ENCODE peak calls at places on chromosomes 1 and 21, in seven cellular contexts. I, Z, A, B, R, G and M are unnamed samples.

GRCh38 chr1:11187000-11187399 is 2.2 kb upstream of the ANGPTL7 start:
- ATAC-seq in I (no peak), Z (no peak), A (no peak), B (no peak), R (no peak), G (no peak), M (no peak)

GRCh38 chr1:211643324-211644212 is 31.9 kb downstream of the NEK2 start:
- ATAC-seq in I (peak), Z (no peak), A (peak), B (peak), R (peak), G (peak), M (no peak)

GRCh38 chr1:33379631-33380354 is 51.1 kb downstream of the PHC2 start:
- ATAC-seq in I (peak), Z (no peak), A (peak), B (no peak), R (no peak), G (no peak), M (no peak)

GRCh38 chr21:25512095-25513086 is 94.9 kb downstream of the MRPL39 start:
- ATAC-seq in I (peak), Z (no peak), A (no peak), B (no peak), R (peak), G (no peak), M (peak)

GRCh38 chr1:17538010-17538409 is 1.5 kb upstream of the ARHGEF10L start:
- ATAC-seq in I (no peak), Z (no peak), A (no peak), B (no peak), R (no peak), G (no peak), M (no peak)

GRCh38 chr1:13820055-13820454 is 120.1 kb downstream of the PRDM2 start:
- ATAC-seq in I (no peak), Z (no peak), A (no peak), B (no peak), R (no peak), G (no peak), M (no peak)

GRCh38 chr1:240309804-240310203 is 218.1 kb downstream of the FMN2 start:
- ATAC-seq in I (no peak), Z (no peak), A (no peak), B (no peak), R (no peak), G (no peak), M (no peak)

GRCh38 chr1:23562138-23562819 is 3.0 kb upstream of the ID3 start:
- ATAC-seq in I (peak), Z (no peak), A (peak), B (peak), R (no peak), G (no peak), M (no peak)

GRCh38 chr21:14573244-14573643 is 27.1 kb upstream of the SAMSN1 start:
- ATAC-seq in I (no peak), Z (no peak), A (no peak), B (no peak), R (peak), G (no peak), M (peak)

GRCh38 chr1:153953859-153954365 is 4.5 kb downstream of the CRTC2 start:
- ATAC-seq in I (no peak), Z (no peak), A (no peak), B (no peak), R (no peak), G (no peak), M (no peak)

GRCh38 chr1:78728359-78728758 is 78.7 kb downstream of the IFI44 start:
- ATAC-seq in I (no peak), Z (no peak), A (no peak), B (no peak), R (no peak), G (no peak), M (no peak)

GRCh38 chr1:231272880-231273279 is 31.9 kb downstream of the GNPAT start:
- ATAC-seq in I (peak), Z (no peak), A (no peak), B (no peak), R (peak), G (peak), M (peak)

GRCh38 chr1:174956976-174957375 is 42.8 kb upstream of the CACYBP start:
- ATAC-seq in I (no peak), Z (no peak), A (no peak), B (no peak), R (no peak), G (no peak), M (no peak)

GRCh38 chr1:32250893-32251716 is at the start of gene LCK:
- ATAC-seq in I (no peak), Z (peak), A (no peak), B (no peak), R (peak), G (peak), M (peak)

GRCh38 chr1:150973258-150973825 is 1.3 kb downstream of the CERS2 start:
- ATAC-seq in I (no peak), Z (no peak), A (no peak), B (no peak), R (no peak), G (peak), M (no peak)

GRCh38 chr21:34360488-34361241 is 3.1 kb upstream of the KCNE2 start:
- ATAC-seq in I (no peak), Z (no peak), A (no peak), B (no peak), R (no peak), G (no peak), M (no peak)

GRCh38 chr1:100902365-100902764 is 6.5 kb downstream of the SLC30A7 start:
- ATAC-seq in I (no peak), Z (no peak), A (no peak), B (no peak), R (peak), G (no peak), M (no peak)

GRCh38 chr1:111720977-111721670 is 18.1 kb downstream of the INKA2 start:
- ATAC-seq in I (peak), Z (no peak), A (no peak), B (peak), R (no peak), G (no peak), M (no peak)

GRCh38 chr1:235838021-235838420 is 28.7 kb downstream of the LYST start:
- ATAC-seq in I (no peak), Z (peak), A (no peak), B (no peak), R (peak), G (peak), M (peak)

GRCh38 chr1:157562515-157562914 is 10.2 kb upstream of the FCRL5 start:
- ATAC-seq in I (no peak), Z (no peak), A (no peak), B (no peak), R (no peak), G (no peak), M (no peak)

GRCh38 chr21:45420623-45421041 is 15.7 kb downstream of the COL18A1 start:
- ATAC-seq in I (peak), Z (no peak), A (peak), B (peak), R (no peak), G (no peak), M (no peak)

GRCh38 chr1:180773210-180773865 is 139.4 kb upstream of the KIAA1614 start:
- ATAC-seq in I (no peak), Z (no peak), A (no peak), B (no peak), R (no peak), G (no peak), M (peak)

GRCh38 chr1:108592030-108592759 is 32.3 kb downstream of the EEIG2 start:
- ATAC-seq in I (no peak), Z (no peak), A (no peak), B (peak), R (peak), G (peak), M (peak)

GRCh38 chr21:36478207-36478701 is 1.7 kb downstream of the CLDN14 start:
- ATAC-seq in I (no peak), Z (no peak), A (no peak), B (no peak), R (no peak), G (no peak), M (peak)

GRCh38 chr1:206489980-206490534 is 17.3 kb upstream of the RASSF5 start:
- ATAC-seq in I (peak), Z (peak), A (peak), B (peak), R (peak), G (peak), M (peak)

GRCh38 chr1:201310986-201311355 is 27.7 kb downstream of the PKP1 start:
- ATAC-seq in I (peak), Z (no peak), A (no peak), B (no peak), R (no peak), G (no peak), M (peak)

GRCh38 chr21:34795152-34796141 is 126.7 kb downstream of the CLIC6 start:
- ATAC-seq in I (peak), Z (no peak), A (peak), B (peak), R (no peak), G (no peak), M (no peak)

GRCh38 chr1:212124891-212125582 is 89.5 kb downstream of the DTL start:
- ATAC-seq in I (peak), Z (no peak), A (no peak), B (peak), R (no peak), G (peak), M (peak)

GRCh38 chr1:235050911-235051360 is 77.7 kb downstream of the TOMM20 start:
- ATAC-seq in I (peak), Z (no peak), A (no peak), B (no peak), R (peak), G (no peak), M (peak)

GRCh38 chr1:42259739-42260064 is 75.3 kb downstream of the FOXJ3 start:
- ATAC-seq in I (no peak), Z (no peak), A (no peak), B (no peak), R (no peak), G (no peak), M (no peak)

GRCh38 chr1:26749458-26749857 is 38.3 kb upstream of the PIGV start:
- ATAC-seq in I (no peak), Z (no peak), A (no peak), B (no peak), R (no peak), G (no peak), M (no peak)

GRCh38 chr1:100924212-100924611 is 28.3 kb downstream of the SLC30A7 start:
- ATAC-seq in I (no peak), Z (no peak), A (no peak), B (no peak), R (no peak), G (no peak), M (peak)

GRCh38 chr1:101174722-101175121 is 62.1 kb upstream of the S1PR1 start:
- ATAC-seq in I (no peak), Z (no peak), A (peak), B (no peak), R (no peak), G (no peak), M (no peak)